ENCODE peak calls at places on chromosome 16, in nine cellular contexts. U, R, N, T, I, S, W, C and V are unnamed samples.

GRCh38 chr16:5001986-5002385 is 31.7 kb downstream of the NAGPA start:
- DNase-seq in S (no peak), I (no peak), N (no peak), R (no peak), T (no peak), C (no peak), W (no peak), U (no peak), V (no peak)

GRCh38 chr16:13961099-13961811 is 41.3 kb downstream of the ERCC4 start:
- DNase-seq in U (no peak), S (no peak), R (no peak), T (no peak), C (peak; percentile 44), I (no peak), W (no peak), N (no peak), V (no peak)

GRCh38 chr16:22239131-22239805 is 33.2 kb downstream of the EEF2K start:
- DNase-seq in R (no peak), C (no peak), S (no peak), T (no peak), I (no peak), W (no peak), N (no peak), U (no peak), V (no peak)

GRCh38 chr16:86128246-86128645 is 229.3 kb downstream of the IRF8 start:
- DNase-seq in S (no peak), I (no peak), R (no peak), N (no peak), C (no peak), W (no peak), U (no peak), T (no peak), V (no peak)

GRCh38 chr16:24045641-24046040 is 209.9 kb downstream of the PRKCB start:
- DNase-seq in T (peak; percentile 71), N (no peak), S (peak; percentile 54), C (no peak), W (no peak), I (peak; percentile 80), R (no peak), U (no peak), V (no peak)

GRCh38 chr16:75027520-75028300 is 28.9 kb downstream of the ZNRF1 start:
- DNase-seq in I (no peak), S (no peak), N (no peak), U (no peak), T (no peak), R (no peak), C (no peak), W (no peak), V (no peak)

GRCh38 chr16:89395150-89396142 is 94.9 kb downstream of the ANKRD11 start:
- DNase-seq in T (peak; percentile 14), S (peak; percentile 82), U (no peak), C (peak; percentile 92), W (peak; percentile 85), N (no peak), I (no peak), R (peak; percentile 94), V (peak; percentile 86)

GRCh38 chr16:9048302-9048700 is 43.1 kb upstream of the HAPSTR1 start:
- DNase-seq in C (peak; percentile 74), T (no peak), I (no peak), S (no peak), W (no peak), U (no peak), N (no peak), R (no peak), V (no peak)

GRCh38 chr16:89422527-89422904 is 67.8 kb downstream of the ANKRD11 start:
- DNase-seq in U (no peak), R (no peak), C (no peak), S (no peak), N (no peak), I (no peak), W (no peak), T (no peak), V (no peak)

GRCh38 chr16:81399909-81400308 is 44.7 kb upstream of the CMIP start:
- DNase-seq in C (no peak), S (no peak), T (no peak), R (no peak), N (no peak), I (no peak), W (no peak), U (no peak), V (no peak)

GRCh38 chr16:86346034-86346433 is 164.3 kb upstream of the FOXF1 start:
- DNase-seq in I (no peak), S (no peak), W (no peak), T (no peak), C (peak; percentile 42), R (no peak), N (no peak), U (no peak), V (no peak)

GRCh38 chr16:12732600-12732999 is 71.1 kb downstream of the CPPED1 start:
- DNase-seq in C (no peak), N (no peak), U (no peak), I (no peak), R (no peak), W (no peak), S (no peak), T (no peak), V (no peak)

GRCh38 chr16:895371-895770 is 75.4 kb downstream of the LMF1 start:
- DNase-seq in R (no peak), C (no peak), S (no peak), T (no peak), N (no peak), W (no peak), U (no peak), I (no peak), V (no peak)

GRCh38 chr16:898216-898615 is 72.6 kb downstream of the LMF1 start:
- DNase-seq in W (no peak), I (no peak), C (no peak), S (no peak), T (no peak), R (no peak), N (no peak), U (no peak), V (no peak)

GRCh38 chr16:897701-898100 is 73.1 kb downstream of the LMF1 start:
- DNase-seq in N (no peak), U (no peak), I (no peak), T (no peak), W (no peak), S (no peak), R (no peak), C (no peak), V (no peak)

GRCh38 chr16:897200-897543 is 73.6 kb downstream of the LMF1 start:
- DNase-seq in I (no peak), U (no peak), S (no peak), C (no peak), T (no peak), N (no peak), R (no peak), W (no peak), V (no peak)

DNA sequence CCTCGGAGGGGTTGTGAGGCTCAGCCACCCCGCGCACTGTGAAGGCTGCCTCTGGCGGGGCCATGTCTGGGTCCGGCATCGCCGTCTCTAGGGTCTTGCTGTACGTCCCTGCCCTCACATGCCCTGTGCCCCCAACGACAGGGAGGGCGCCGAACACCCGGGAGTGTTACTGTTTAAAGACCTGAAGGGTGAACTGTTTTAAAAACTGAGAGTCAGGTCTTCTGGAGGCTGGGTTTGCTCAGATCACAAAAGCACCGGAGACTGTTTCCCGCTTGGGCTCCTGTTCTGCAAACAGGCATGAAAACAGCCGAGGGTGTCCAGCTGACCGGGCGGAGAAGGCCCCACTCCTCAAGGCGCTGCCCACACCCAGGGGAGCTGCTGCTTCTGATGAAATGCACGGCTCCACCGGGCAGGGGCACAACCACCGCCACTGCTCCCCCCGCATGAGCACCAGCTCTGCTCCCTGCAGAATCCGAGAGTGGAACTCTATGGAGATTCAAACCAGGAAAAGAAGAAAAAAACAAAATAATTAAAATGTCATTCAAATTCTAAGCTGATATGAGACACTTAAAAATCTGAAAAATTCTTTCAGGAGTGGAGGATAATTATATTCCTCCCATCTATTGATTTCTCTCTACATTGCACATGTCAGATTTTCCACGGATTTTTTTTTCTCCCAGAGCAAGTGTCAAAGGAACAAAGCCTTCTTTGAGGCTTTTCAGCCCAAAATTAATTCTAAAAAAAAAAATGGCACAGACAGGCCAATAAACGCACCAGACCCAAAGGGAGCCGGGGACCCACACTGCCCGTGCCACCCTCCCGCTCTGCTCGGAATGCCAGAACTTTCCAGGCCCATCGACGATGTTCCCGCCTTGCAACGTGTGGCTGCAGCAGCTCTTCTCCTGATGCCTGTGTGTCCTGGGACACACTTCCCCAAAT is 74.3 kb downstream of the LMF1 start:
- DNase-seq in U (no peak), T (no peak), I (no peak), W (no peak), R (no peak), S (peak; percentile 70), N (no peak), C (no peak), V (no peak)
- H3K27ac ChIP-seq in U (no peak overlapping the region), T (no peak overlapping the region), I (no peak overlapping the region), W (no peak overlapping the region), R (no peak overlapping the region), S (peak overlapping the region; percentile 91), N (no peak overlapping the region), C (no peak overlapping the region), V (no peak overlapping the region)

DNA sequence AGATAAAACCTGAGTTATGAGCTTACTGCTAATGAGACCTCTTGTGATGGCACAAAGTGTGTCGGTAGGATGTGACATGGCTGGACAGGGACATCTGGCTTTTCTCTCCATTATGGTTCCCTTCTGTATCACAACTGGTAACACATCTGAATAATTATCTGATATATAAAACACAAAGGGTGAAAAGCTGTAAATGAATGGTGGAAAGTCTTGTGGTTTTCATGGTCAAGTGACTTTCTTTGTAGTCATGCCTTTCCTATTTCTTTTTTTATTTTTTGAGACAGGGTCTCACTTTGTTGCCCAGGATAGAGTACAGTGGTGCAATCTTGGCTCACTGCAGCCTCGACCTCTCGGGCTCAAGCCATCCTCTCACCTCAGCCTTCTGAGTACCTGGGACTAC is 35.3 kb upstream of the ZFHX3 start:
- DNase-seq in R (no peak), T (no peak), W (no peak), I (no peak), N (no peak), C (peak; percentile 34), U (no peak), S (no peak), V (no peak)
- H3K27ac ChIP-seq in R (no peak overlapping the region), T (no peak overlapping the region), W (no peak overlapping the region), I (no peak overlapping the region), N (no peak overlapping the region), C (no peak overlapping the region), U (no peak overlapping the region), S (no peak overlapping the region), V (no peak overlapping the region)

DNA sequence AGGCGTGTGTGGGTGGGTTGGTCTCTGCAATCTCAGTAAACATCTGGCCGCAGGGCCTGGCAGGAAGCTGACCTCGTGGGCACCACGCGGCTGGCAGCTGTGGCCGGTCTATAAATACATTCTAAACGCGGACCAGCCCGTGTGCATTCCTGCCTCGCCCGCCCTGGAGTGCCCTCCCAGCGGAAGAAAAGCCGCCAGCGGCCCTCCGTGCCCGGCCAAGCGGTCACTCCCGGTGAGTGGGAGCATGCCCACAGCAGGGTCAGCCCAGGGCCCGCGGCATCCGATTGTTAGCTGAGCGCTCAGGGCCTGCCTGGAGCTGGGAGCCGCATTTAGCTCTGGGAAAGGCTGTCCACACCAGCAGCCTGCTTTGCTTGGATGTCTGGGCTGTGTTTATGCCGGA is 10.3 kb downstream of the ZNF469 start:
- DNase-seq in R (no peak), S (peak; percentile 61), C (no peak), U (no peak), T (no peak), W (no peak), I (no peak), N (no peak), V (no peak)
- H3K27ac ChIP-seq in R (no peak overlapping the region), S (no peak overlapping the region), C (no peak overlapping the region), U (no peak overlapping the region), T (no peak overlapping the region), W (no peak overlapping the region), I (no peak overlapping the region), N (no peak overlapping the region), V (no peak overlapping the region)

GRCh38 chr16:1762879-1763520 is 8.3 kb downstream of the NME3 start:
- DNase-seq in R (no peak), W (no peak), S (no peak), U (no peak), I (no peak), C (no peak), N (no peak), T (no peak), V (no peak)
- H3K27ac ChIP-seq in R (no peak overlapping the region), W (no peak overlapping the region), S (peak overlapping the region; percentile 79), U (no peak overlapping the region), I (no peak overlapping the region), C (no peak overlapping the region), N (no peak overlapping the region), T (peak overlapping the region; percentile 87), V (no peak overlapping the region)